ENCODE peak calls at places on chromosome 15, in five cellular contexts. Y is HCT116; Q is stimulated activated effector memory CD8-positive, alpha-beta T cell treated with anti-CD3 and anti-CD28 coated beads, Interleukin-12 subunit alpha, Interleukin-12 subunit beta, amount 100 ng/mL, for 72 hours; A is NCI-H1417; W is fibroblast of mammary gland. T is an unnamed sample.

GRCh38 chr15:44883219-44883900 is 73.1 kb upstream of the TERB2 start:
- DNase-seq in W (no peak), Q (peak), Y (no peak), A (no peak), T (no peak)

GRCh38 chr15:40782609-40783227 is 12.9 kb downstream of the C15orf62 start:
- DNase-seq in W (no peak), Y (peak), A (peak), Q (peak), T (peak)

GRCh38 chr15:94265009-94265408 is 33.6 kb downstream of the MCTP2 start:
- DNase-seq in A (no peak), Q (no peak), W (peak), Y (no peak), T (no peak)

GRCh38 chr15:79969175-79969574 is 1.8 kb downstream of the BCL2A1 start:
- DNase-seq in A (no peak), W (no peak), Y (no peak), Q (no peak), T (no peak)

GRCh38 chr15:69037482-69037881 is 23.0 kb downstream of the NOX5 start:
- DNase-seq in Y (no peak), W (no peak), A (no peak), Q (no peak), T (no peak)

GRCh38 chr15:39720721-39721611 is 61.7 kb downstream of the FSIP1 start:
- DNase-seq in Q (no peak), A (no peak), W (peak), Y (no peak), T (no peak)

GRCh38 chr15:74317820-74318375 is 49.5 kb downstream of the CYP11A1 start:
- DNase-seq in W (peak), Q (no peak), A (peak), Y (no peak), T (peak)

GRCh38 chr15:85377986-85378385 is 2.4 kb upstream of the AKAP13 start:
- DNase-seq in Q (no peak), W (no peak), A (no peak), Y (no peak), T (no peak)

GRCh38 chr15:80695099-80695910 is at the start of gene ABHD17C:
- DNase-seq in Q (peak), Y (no peak), A (peak), W (peak), T (no peak)

GRCh38 chr15:86988075-86988474 is 908.4 kb downstream of the AGBL1 start:
- DNase-seq in A (no peak), W (no peak), Y (no peak), Q (no peak), T (no peak)

GRCh38 chr15:82122754-82123400 is 77.1 kb upstream of the MEX3B start:
- DNase-seq in A (no peak), W (peak), Y (peak), Q (no peak), T (no peak)

GRCh38 chr15:75727851-75728715 is 15.4 kb upstream of the CSPG4 start:
- DNase-seq in Q (peak), A (peak), Y (peak), W (peak), T (peak)

GRCh38 chr15:62886431-62887071 is 156.0 kb upstream of the TPM1 start:
- DNase-seq in Y (no peak), W (peak), A (peak), Q (no peak), T (no peak)

GRCh38 chr15:62870216-62870615 is 172.3 kb upstream of the TPM1 start:
- DNase-seq in W (no peak), A (no peak), Q (no peak), Y (no peak), T (no peak)

GRCh38 chr15:95624100-95624499 is 706.4 kb upstream of the NR2F2 start:
- DNase-seq in A (no peak), Y (no peak), W (no peak), Q (no peak), T (no peak)

GRCh38 chr15:73870700-73871408 is 2.5 kb upstream of the TBC1D21 start:
- DNase-seq in Q (no peak), A (no peak), W (peak), Y (no peak), T (peak)

GRCh38 chr15:71758716-71759115 is 51.6 kb upstream of the NR2E3 start:
- DNase-seq in Q (no peak), Y (no peak), A (no peak), W (no peak), T (no peak)

GRCh38 chr15:89665449-89666146 is 10.3 kb upstream of the KIF7 start:
- DNase-seq in Q (no peak), A (peak), Y (no peak), W (peak), T (no peak)

GRCh38 chr15:60994842-60995495 is 234.1 kb downstream of the RORA start:
- DNase-seq in Q (no peak), A (peak), Y (no peak), W (no peak), T (peak)

GRCh38 chr15:65376767-65377104 is 1.1 kb downstream of the IGDCC3 start:
- DNase-seq in A (peak), Y (no peak), W (no peak), Q (no peak), T (no peak)

GRCh38 chr15:85639752-85640381 is 154.9 kb downstream of the KLHL25 start:
- DNase-seq in W (peak), Q (no peak), Y (no peak), A (no peak), T (no peak)

GRCh38 chr15:67783303-67783702 is 42.0 kb upstream of the SKOR1 start:
- DNase-seq in W (no peak), Y (no peak), Q (peak), A (no peak), T (no peak)

GRCh38 chr15:71366522-71366921 is 251.3 kb downstream of the THSD4 start:
- DNase-seq in W (no peak), Y (no peak), A (no peak), Q (no peak), T (no peak)

GRCh38 chr15:53453253-53454105 is 306.0 kb downstream of the WDR72 start:
- DNase-seq in Q (no peak), Y (no peak), W (no peak), A (peak), T (no peak)

GRCh38 chr15:86906406-86906805 is 826.7 kb downstream of the AGBL1 start:
- DNase-seq in W (no peak), Q (no peak), A (no peak), Y (no peak), T (no peak)

T was measured in DMS79 treated with DMSO at 0.1 percent for 48 hours.